ENCODE peak calls at places on chromosomes 13 and 19, in six cellular contexts. Q is BJ, P is sigmoid colon, G is nephron progenitor cell, L is tibial nerve, A is lower leg skin. H is an unnamed sample.

GRCh38 chr13:26867451-26868067 is 107.0 kb upstream of the GPR12 start:
- DNase-seq in Q (no peak), P (no peak), G (peak), L (no peak), A (no peak), H (no peak)

GRCh38 chr13:112616586-112617381 is 28.8 kb upstream of the TUBGCP3 start:
- DNase-seq in Q (no peak), P (no peak), G (peak), L (no peak), A (no peak), H (no peak)

GRCh38 chr13:102856603-102857002 is 10.8 kb downstream of the ERCC5 start:
- DNase-seq in Q (no peak), P (no peak), G (no peak), L (no peak), A (no peak), H (no peak)

GRCh38 chr13:42702726-42703125 is 78.7 kb upstream of the FAM216B start:
- DNase-seq in Q (no peak), P (no peak), G (no peak), L (no peak), A (no peak), H (no peak)

GRCh38 chr19:43699506-43700367 is 16.1 kb upstream of the IRGC start:
- DNase-seq in Q (no peak), P (peak), G (peak), L (no peak), A (peak), H (no peak)

GRCh38 chr13:110957181-110957884 is 42.5 kb upstream of the ANKRD10 start:
- DNase-seq in Q (no peak), P (no peak), G (no peak), L (no peak), A (no peak), H (no peak)

GRCh38 chr13:93002071-93002470 is 224.5 kb upstream of the GPC6 start:
- DNase-seq in Q (peak), P (no peak), G (no peak), L (no peak), A (no peak), H (no peak)

GRCh38 chr13:44815507-44816074 is 173.7 kb downstream of the NUFIP1 start:
- DNase-seq in Q (peak), P (no peak), G (no peak), L (peak), A (no peak), H (peak)

GRCh38 chr19:7657047-7657779 is 11.6 kb upstream of the RETN start:
- DNase-seq in Q (no peak), P (no peak), G (no peak), L (no peak), A (no peak), H (no peak)

GRCh38 chr19:13033819-13034611 is 38.7 kb downstream of the NFIX start:
- DNase-seq in Q (no peak), P (peak), G (peak), L (peak), A (no peak), H (no peak)

GRCh38 chr19:2168619-2169424 is 5.1 kb downstream of the DOT1L start:
- DNase-seq in Q (peak), P (peak), G (peak), L (peak), A (peak), H (peak)

GRCh38 chr13:60226507-60226906 is 62.8 kb upstream of the DIAPH3 start:
- DNase-seq in Q (no peak), P (no peak), G (peak), L (no peak), A (no peak), H (peak)

GRCh38 chr19:13782537-13782936 is 8.3 kb downstream of the C19orf53 start:
- DNase-seq in Q (no peak), P (no peak), G (no peak), L (no peak), A (no peak), H (no peak)

GRCh38 chr13:39448831-39449230 is 154.2 kb downstream of the LHFPL6 start:
- DNase-seq in Q (no peak), P (no peak), G (no peak), L (no peak), A (no peak), H (peak)

GRCh38 chr13:95643814-95644598 is 500 bp downstream of the DZIP1 start:
- DNase-seq in Q (no peak), P (no peak), G (no peak), L (no peak), A (no peak), H (peak)

GRCh38 chr13:78060966-78061365 is 142.3 kb upstream of the EDNRB start:
- DNase-seq in Q (no peak), P (no peak), G (no peak), L (no peak), A (no peak), H (no peak)

GRCh38 chr13:80131204-80131603 is 209.7 kb downstream of the SPRY2 start:
- DNase-seq in Q (no peak), P (peak), G (peak), L (peak), A (no peak), H (peak)

GRCh38 chr13:113840541-113841354 is 23.1 kb downstream of the GAS6 start:
- DNase-seq in Q (no peak), P (no peak), G (no peak), L (no peak), A (no peak), H (no peak)

GRCh38 chr19:47230122-47230920 is 678 bp downstream of the BBC3 start:
- DNase-seq in Q (no peak), P (peak), G (peak), L (peak), A (peak), H (no peak)

GRCh38 chr19:31312004-31312403 is 37.2 kb downstream of the TSHZ3 start:
- DNase-seq in Q (peak), P (peak), G (no peak), L (peak), A (no peak), H (no peak)

GRCh38 chr13:110813646-110814624 is 100.4 kb downstream of the ING1 start:
- DNase-seq in Q (no peak), P (no peak), G (no peak), L (no peak), A (peak), H (no peak)

GRCh38 chr13:89925107-89925506 is 1422.4 kb upstream of the MIR17HG start:
- DNase-seq in Q (no peak), P (no peak), G (peak), L (no peak), A (no peak), H (no peak)

GRCh38 chr19:16628183-16628983 is at the start of gene MED26:
- DNase-seq in Q (peak), P (peak), G (peak), L (peak), A (peak), H (peak)

GRCh38 chr19:55647732-55648656 is at the start of gene CCDC106:
- DNase-seq in Q (no peak), P (peak), G (peak), L (peak), A (no peak), H (no peak)

GRCh38 chr19:34999498-35000337 is at the start of gene GRAMD1A:
- DNase-seq in Q (peak), P (peak), G (peak), L (peak), A (peak), H (peak)

GRCh38 chr13:114199961-114200672 is 21.1 kb downstream of the CFAP97D2 start:
- DNase-seq in Q (no peak), P (no peak), G (no peak), L (no peak), A (no peak), H (no peak)

GRCh38 chr19:30395283-30395682 is 23.1 kb downstream of the ZNF536 start:
- DNase-seq in Q (no peak), P (no peak), G (no peak), L (no peak), A (no peak), H (no peak)

GRCh38 chr19:5035105-5035761 is 66.3 kb downstream of the KDM4B start:
- DNase-seq in Q (no peak), P (no peak), G (no peak), L (no peak), A (no peak), H (no peak)

GRCh38 chr19:50695251-50696064 is 24.1 kb downstream of the SHANK1 start:
- DNase-seq in Q (no peak), P (no peak), G (peak), L (no peak), A (no peak), H (no peak)

GRCh38 chr19:2337329-2337707 is 8.8 kb downstream of the SPPL2B start:
- DNase-seq in Q (no peak), P (no peak), G (peak), L (peak), A (no peak), H (peak)

GRCh38 chr13:109974354-109974753 is 188.0 kb upstream of the IRS2 start:
- DNase-seq in Q (no peak), P (no peak), G (no peak), L (no peak), A (peak), H (no peak)

GRCh38 chr19:1046836-1047695 is 7.2 kb downstream of the ABCA7 start:
- DNase-seq in Q (no peak), P (no peak), G (no peak), L (no peak), A (no peak), H (no peak)

GRCh38 chr19:46604781-46605355 is 3.7 kb downstream of the CALM3 start:
- DNase-seq in Q (no peak), P (peak), G (no peak), L (no peak), A (peak), H (no peak)

GRCh38 chr19:21321996-21322395 is 7.2 kb downstream of the ZNF708 start:
- DNase-seq in Q (no peak), P (no peak), G (no peak), L (no peak), A (no peak), H (no peak)

DNA sequence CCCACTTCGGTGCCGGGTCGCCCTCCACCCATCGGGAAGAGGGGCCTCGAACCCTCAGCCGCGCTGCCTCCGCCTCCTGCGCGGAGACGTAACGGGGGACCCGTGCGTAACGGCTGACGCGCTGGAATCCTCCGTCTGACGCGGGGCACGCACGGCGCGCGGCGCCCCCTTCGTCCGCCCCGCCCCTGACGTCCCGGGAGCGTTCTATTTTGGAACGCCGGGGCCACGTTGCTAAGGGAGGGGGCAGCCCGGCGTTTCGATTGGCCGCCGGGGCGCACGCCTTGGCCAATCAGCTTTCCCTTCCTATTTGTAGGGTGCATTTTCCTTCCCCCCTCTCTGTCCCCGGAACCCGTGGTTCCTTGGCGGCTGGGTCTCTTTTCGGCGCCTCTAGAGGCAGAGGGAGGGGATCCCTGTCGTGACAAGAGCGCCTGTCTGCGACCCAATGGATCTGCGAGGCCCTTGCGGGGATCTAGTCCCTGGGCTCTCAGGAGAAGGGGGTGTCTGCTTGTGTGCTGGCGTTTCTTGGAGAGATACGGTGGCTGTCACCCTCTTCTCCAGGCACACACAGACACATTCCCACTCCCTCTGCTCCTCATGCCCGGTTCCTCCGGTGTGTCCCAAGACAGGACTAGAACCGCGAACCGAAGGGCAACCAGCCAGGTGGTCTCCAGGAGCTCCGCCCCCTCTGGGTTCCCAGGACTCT is 1.5 kb downstream of the FOSB start:
- DNase-seq in Q (no peak), P (peak), G (peak), L (peak), A (peak), H (peak)
- TF ChIP-seq CTCF in Q (peak), P (no peak), G (no peak), L (no peak), A (no peak), H (no peak)

GRCh38 chr19:18586311-18586710 is 2.3 kb upstream of the REX1BD start:
- DNase-seq in Q (no peak), P (no peak), G (no peak), L (no peak), A (no peak), H (no peak)
- TF ChIP-seq CTCF in Q (no peak), P (no peak), G (no peak), L (no peak), A (no peak), H (no peak)

GRCh38 chr13:85141425-85141824 is 657.8 kb downstream of the SLITRK6 start:
- DNase-seq in Q (no peak), P (no peak), G (no peak), L (no peak), A (no peak), H (no peak)
- TF ChIP-seq CTCF in Q (no peak), P (no peak), G (no peak), L (no peak), A (no peak), H (no peak)

GRCh38 chr13:72259528-72259927 is 392.5 kb upstream of the DACH1 start:
- DNase-seq in Q (no peak), P (no peak), G (no peak), L (no peak), A (no peak), H (no peak)

GRCh38 chr13:72261732-72262131 is 394.7 kb upstream of the DACH1 start:
- DNase-seq in Q (no peak), P (no peak), G (no peak), L (no peak), A (no peak), H (no peak)

GRCh38 chr13:72258340-72258981 is 391.5 kb upstream of the DACH1 start:
- DNase-seq in Q (no peak), P (no peak), G (peak), L (no peak), A (no peak), H (no peak)

GRCh38 chr13:72253754-72254153 is 386.8 kb upstream of the DACH1 start:
- DNase-seq in Q (no peak), P (no peak), G (no peak), L (no peak), A (no peak), H (no peak)

DNA sequence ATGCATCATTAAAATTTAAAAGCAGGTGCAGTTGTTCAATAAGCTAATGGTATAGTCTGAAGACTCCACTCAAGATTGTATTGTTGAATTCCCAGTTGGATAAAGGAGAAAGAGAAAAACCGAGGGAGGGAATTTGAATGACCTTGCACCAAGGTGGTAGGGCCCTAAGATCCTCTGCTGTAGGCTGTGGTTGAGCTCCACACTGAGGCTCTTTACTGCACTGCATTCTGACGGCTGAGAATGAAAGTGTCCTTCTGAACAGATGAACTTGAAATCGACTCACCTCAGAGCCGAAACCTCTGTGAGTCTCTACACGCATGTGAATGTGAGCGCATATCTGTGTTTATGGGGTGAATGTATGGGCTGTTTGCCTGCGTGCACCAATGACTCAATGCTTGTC is 388.9 kb upstream of the DACH1 start:
- DNase-seq in Q (no peak), P (no peak), G (peak), L (no peak), A (no peak), H (no peak)
- TF ChIP-seq CTCF in Q (peak), P (no peak), G (peak), L (no peak), A (no peak), H (peak)

H was measured in retinal pigment epithelial cell.